ENCODE peak calls at places on chromosomes 4 and X, in ten cellular contexts. I is AG08395; H is caudate nucleus; G is CD8-positive, alpha-beta T cell; D is MCF 10A; V is stimulated activated CD4-positive, alpha-beta T cell treated with anti-CD3 and anti-CD28 coated beads, Interleukin-15, amount 100 ng/mL, for 1 hour; M is memory B cell; E is Daoy; J is T follicular helper cell; T is right lobe of liver. Q is an unnamed sample.

GRCh38 chr4:184748251-184748652 is 14.4 kb upstream of the CENPU start:
- DNase-seq in I (no peak), H (no peak), G (no peak), D (no peak), V (no peak), M (no peak), E (no peak), J (no peak), T (no peak), Q (no peak)

GRCh38 chrX:11435568-11435967 is 142.4 kb downstream of the AMELX start:
- DNase-seq in I (peak), H (no peak), G (no peak), D (no peak), V (no peak), M (no peak), E (no peak), J (no peak), T (no peak), Q (peak)

GRCh38 chrX:48475295-48475694 is 704 bp upstream of the FTSJ1 start:
- DNase-seq in I (no peak), H (no peak), G (no peak), D (no peak), V (no peak), M (no peak), E (no peak), J (no peak), T (no peak), Q (no peak)

GRCh38 chr4:56626963-56627362 is 54.1 kb downstream of the HOPX start:
- DNase-seq in I (no peak), H (no peak), G (no peak), D (no peak), V (no peak), M (no peak), E (no peak), J (no peak), T (no peak), Q (no peak)

GRCh38 chrX:115058276-115058675 is 40.9 kb upstream of the IL13RA2 start:
- DNase-seq in I (peak), H (no peak), G (no peak), D (peak), V (no peak), M (no peak), E (peak), J (no peak), T (no peak), Q (peak)

GRCh38 chrX:119417842-119418241 is 18.7 kb downstream of the SLC25A43 start:
- DNase-seq in I (no peak), H (no peak), G (no peak), D (peak), V (no peak), M (no peak), E (no peak), J (no peak), T (no peak), Q (no peak)

GRCh38 chrX:154444001-154444754 is at the start of gene FAM50A:
- DNase-seq in I (peak), H (no peak), G (peak), D (peak), V (peak), M (peak), E (peak), J (peak), T (peak), Q (peak)

GRCh38 chrX:151828434-151829080 is 84.1 kb upstream of the MAGEA4 start:
- DNase-seq in I (no peak), H (no peak), G (no peak), D (peak), V (no peak), M (no peak), E (peak), J (no peak), T (no peak), Q (peak)

GRCh38 chr4:111960241-111960667 is 185.0 kb upstream of the FAM241A start:
- DNase-seq in I (peak), H (no peak), G (no peak), D (peak), V (no peak), M (no peak), E (peak), J (no peak), T (no peak), Q (peak)

GRCh38 chr4:55181606-55182005 is 56.2 kb upstream of the KDR start:
- DNase-seq in I (no peak), H (no peak), G (no peak), D (no peak), V (no peak), M (no peak), E (peak), J (no peak), T (no peak), Q (peak)

GRCh38 chr4:17111959-17112659 is 213.7 kb upstream of the LDB2 start:
- DNase-seq in I (no peak), H (no peak), G (no peak), D (peak), V (no peak), M (no peak), E (no peak), J (no peak), T (no peak), Q (peak)

GRCh38 chr4:176443117-176443516 is 123.4 kb downstream of the SPCS3 start:
- DNase-seq in I (peak), H (no peak), G (no peak), D (peak), V (no peak), M (no peak), E (peak), J (no peak), T (no peak), Q (peak)

GRCh38 chrX:132594129-132594528 is 105.3 kb upstream of the MBNL3 start:
- DNase-seq in I (no peak), H (no peak), G (no peak), D (no peak), V (no peak), M (no peak), E (peak), J (no peak), T (no peak), Q (no peak)

GRCh38 chr4:42786350-42787070 is 106.0 kb upstream of the GRXCR1 start:
- DNase-seq in I (no peak), H (no peak), G (no peak), D (no peak), V (no peak), M (no peak), E (peak), J (no peak), T (no peak), Q (no peak)

GRCh38 chr4:184895012-184895795 is 69.4 kb upstream of the ACSL1 start:
- DNase-seq in I (no peak), H (no peak), G (no peak), D (no peak), V (no peak), M (no peak), E (no peak), J (no peak), T (no peak), Q (no peak)

GRCh38 chr4:52837716-52838558 is 24.2 kb upstream of the RASL11B start:
- DNase-seq in I (peak), H (no peak), G (no peak), D (peak), V (no peak), M (no peak), E (peak), J (no peak), T (no peak), Q (peak)

GRCh38 chr4:188454573-188454972 is 315.3 kb downstream of the TRIML1 start:
- DNase-seq in I (no peak), H (no peak), G (no peak), D (no peak), V (no peak), M (no peak), E (no peak), J (no peak), T (no peak), Q (no peak)

GRCh38 chr4:125316391-125316780 is 1.6 kb downstream of the FAT4 start:
- DNase-seq in I (peak), H (no peak), G (no peak), D (peak), V (no peak), M (no peak), E (peak), J (no peak), T (peak), Q (no peak)

GRCh38 chr4:30617836-30618235 is 102.3 kb upstream of the PCDH7 start:
- DNase-seq in I (no peak), H (no peak), G (no peak), D (no peak), V (no peak), M (no peak), E (no peak), J (no peak), T (no peak), Q (no peak)

GRCh38 chr4:31918891-31919290 is 1198.7 kb downstream of the PCDH7 start:
- DNase-seq in I (peak), H (no peak), G (no peak), D (peak), V (no peak), M (no peak), E (no peak), J (no peak), T (no peak), Q (no peak)

GRCh38 chr4:182862166-182862875 is 54.9 kb downstream of the DCTD start:
- DNase-seq in I (no peak), H (no peak), G (no peak), D (no peak), V (no peak), M (no peak), E (no peak), J (no peak), T (no peak), Q (no peak)

GRCh38 chr4:151808120-151808529 is 47.3 kb upstream of the GATB start:
- DNase-seq in I (peak), H (no peak), G (no peak), D (peak), V (no peak), M (no peak), E (peak), J (no peak), T (no peak), Q (peak)

GRCh38 chrX:28960063-28960462 is 372.8 kb downstream of the IL1RAPL1 start:
- DNase-seq in I (no peak), H (no peak), G (no peak), D (no peak), V (no peak), M (no peak), E (no peak), J (no peak), T (no peak), Q (no peak)

GRCh38 chrX:68978211-68978780 is 149.5 kb downstream of the EFNB1 start:
- DNase-seq in I (peak), H (no peak), G (no peak), D (no peak), V (no peak), M (no peak), E (no peak), J (no peak), T (no peak), Q (no peak)

GRCh38 chr4:176534566-176534965 is 214.8 kb downstream of the SPCS3 start:
- DNase-seq in I (peak), H (no peak), G (no peak), D (peak), V (no peak), M (no peak), E (peak), J (no peak), T (no peak), Q (peak)

GRCh38 chr4:11954093-11954492 is 525.4 kb upstream of the HS3ST1 start:
- DNase-seq in I (no peak), H (no peak), G (no peak), D (peak), V (no peak), M (no peak), E (no peak), J (no peak), T (no peak), Q (no peak)

GRCh38 chr4:26941951-26942350 is 81.3 kb downstream of the STIM2 start:
- DNase-seq in I (no peak), H (no peak), G (no peak), D (no peak), V (no peak), M (no peak), E (no peak), J (no peak), T (no peak), Q (no peak)

GRCh38 chr4:93396274-93396673 is 432.3 kb upstream of the ATOH1 start:
- DNase-seq in I (no peak), H (no peak), G (no peak), D (peak), V (no peak), M (no peak), E (peak), J (no peak), T (no peak), Q (peak)

GRCh38 chrX:66150188-66150587 is 13.9 kb upstream of the HEPH start:
- DNase-seq in I (peak), H (no peak), G (no peak), D (no peak), V (no peak), M (no peak), E (no peak), J (no peak), T (no peak), Q (no peak)

GRCh38 chr4:17082186-17082585 is 183.7 kb upstream of the LDB2 start:
- DNase-seq in I (peak), H (no peak), G (no peak), D (no peak), V (no peak), M (no peak), E (no peak), J (no peak), T (no peak), Q (peak)

GRCh38 chr4:165379662-165380061 is 854 bp downstream of the CPE start:
- DNase-seq in I (no peak), H (no peak), G (no peak), D (no peak), V (no peak), M (no peak), E (no peak), J (peak), T (no peak), Q (no peak)

GRCh38 chr4:26787461-26788340 is 72.9 kb upstream of the STIM2 start:
- DNase-seq in I (peak), H (peak), G (peak), D (peak), V (no peak), M (no peak), E (peak), J (no peak), T (no peak), Q (peak)

Q was measured in foreskin fibroblast.